ENCODE peak calls at places on chromosome 7, in ten cellular contexts. Y is effector memory CD4-positive, alpha-beta T cell; A is anterior cingulate cortex; E is NCI-H446 treated with DMSO at 0.1 percent for 48 hours; I is hepatocyte; H is progenitor cell of endocrine pancreas; X is neural progenitor cell; Z is fibroblast of the aortic adventitia; T is activated T-cell treated with anti-CD3 and anti-CD28 coated beads for 48 hours; N is cardiac fibroblast. Q is an unnamed sample.

GRCh38 chr7:144670251-144670650 is 165.6 kb downstream of the TPK1 start:
- DNase-seq in H (no peak), N (peak; percentile 48), I (peak; percentile 42), A (no peak), E (no peak), Z (peak; percentile 40), X (no peak), T (no peak), Y (no peak), Q (peak; percentile 70)

GRCh38 chr7:140672382-140673062 is at the start of gene ADCK2:
- DNase-seq in H (no peak), Y (peak; percentile 37), N (no peak), E (peak; percentile 7), A (peak; percentile 69), Z (no peak), T (peak; percentile 57), I (peak; percentile 77), X (peak; percentile 67), Q (peak; percentile 84)

GRCh38 chr7:87831127-87831526 is 45.0 kb downstream of the SLC25A40 start:
- DNase-seq in H (no peak), I (no peak), X (no peak), Y (no peak), T (no peak), N (no peak), E (no peak), Z (no peak), A (no peak), Q (no peak)

GRCh38 chr7:108586274-108586710 is 16.6 kb downstream of the DNAJB9 start:
- DNase-seq in T (no peak), I (no peak), Y (no peak), N (no peak), H (no peak), X (no peak), E (no peak), Z (no peak), A (no peak), Q (no peak)

GRCh38 chr7:159108491-159108890 is 36.2 kb downstream of the VIPR2 start:
- DNase-seq in E (no peak), A (no peak), X (no peak), N (no peak), Z (no peak), T (no peak), I (no peak), Y (no peak), H (no peak), Q (no peak)

GRCh38 chr7:87580636-87581035 is 20.0 kb downstream of the ABCB1 start:
- DNase-seq in I (no peak), E (no peak), Z (no peak), H (no peak), X (peak; percentile 20), Y (no peak), N (no peak), A (no peak), T (no peak), Q (no peak)

GRCh38 chr7:30845426-30846135 is 66.1 kb upstream of the AQP1 start:
- DNase-seq in T (no peak), Y (no peak), E (peak; percentile 44), X (no peak), A (peak; percentile 23), H (no peak), N (peak; percentile 30), Z (peak; percentile 63), I (peak; percentile 46), Q (no peak)

GRCh38 chr7:101614098-101614938 is 14.8 kb downstream of the MYL10 start:
- DNase-seq in Z (peak; percentile 10), I (no peak), X (no peak), T (no peak), A (no peak), H (no peak), Y (no peak), E (no peak), N (peak; percentile 24), Q (no peak)

GRCh38 chr7:151247611-151248176 is 800 bp downstream of the SMARCD3 start:
- DNase-seq in T (no peak), I (no peak), X (peak; percentile 46), Z (no peak), H (no peak), N (no peak), Y (no peak), A (no peak), E (no peak), Q (peak; percentile 80)

GRCh38 chr7:101172854-101173751 is 7.0 kb downstream of the NAT16 start:
- DNase-seq in X (no peak), I (peak; percentile 46), N (peak; percentile 78), Y (no peak), Z (peak; percentile 58), E (no peak), H (no peak), T (no peak), A (no peak), Q (peak; percentile 93)

GRCh38 chr7:94355389-94355788 is 39.3 kb upstream of the COL1A2 start:
- DNase-seq in N (no peak), Y (no peak), H (no peak), A (no peak), T (no peak), I (peak; percentile 10), E (no peak), X (no peak), Z (peak; percentile 65), Q (no peak)

GRCh38 chr7:124379296-124379695 is 346.4 kb upstream of the TMEM229A start:
- DNase-seq in N (no peak), Z (no peak), T (no peak), I (no peak), E (no peak), H (no peak), X (no peak), Y (no peak), A (no peak), Q (no peak)

GRCh38 chr7:29091121-29091601 is 55.2 kb downstream of the CPVL start:
- DNase-seq in X (peak; percentile 15), Z (no peak), E (no peak), A (no peak), I (peak; percentile 61), H (no peak), T (no peak), N (no peak), Y (no peak), Q (no peak)

GRCh38 chr7:105719395-105719794 is 138.1 kb upstream of the EFCAB10 start:
- DNase-seq in H (no peak), Z (no peak), N (no peak), I (no peak), T (no peak), A (no peak), E (no peak), Y (no peak), X (peak; percentile 6), Q (no peak)

GRCh38 chr7:108247646-108248045 is 117.5 kb upstream of the LAMB4 start:
- DNase-seq in T (no peak), Y (no peak), A (no peak), E (no peak), H (no peak), X (no peak), Z (peak; percentile 56), I (no peak), N (peak; percentile 79), Q (peak; percentile 19)

GRCh38 chr7:117963278-117964184 is 90.3 kb upstream of the CTTNBP2 start:
- DNase-seq in A (no peak), Z (no peak), N (no peak), T (no peak), Y (no peak), E (no peak), I (no peak), X (no peak), H (no peak), Q (no peak)

GRCh38 chr7:114522081-114522480 is 107.5 kb downstream of the FOXP2 start:
- DNase-seq in T (no peak), A (no peak), N (no peak), E (no peak), Z (no peak), H (no peak), X (no peak), Y (no peak), I (no peak), Q (no peak)

GRCh38 chr7:17408245-17408903 is 109.9 kb downstream of the AHR start:
- DNase-seq in X (no peak), Z (peak; percentile 89), N (peak; percentile 97), H (no peak), T (no peak), Y (no peak), E (no peak), A (no peak), I (peak; percentile 78), Q (peak; percentile 38)

GRCh38 chr7:6228865-6229264 is 43.6 kb downstream of the CYTH3 start:
- DNase-seq in X (no peak), T (no peak), N (peak; percentile 76), A (no peak), E (no peak), Y (no peak), Z (peak; percentile 70), I (peak; percentile 45), H (no peak), Q (no peak)

GRCh38 chr7:94595717-94596116 is 60.2 kb downstream of the SGCE start:
- DNase-seq in I (no peak), Y (no peak), Z (no peak), H (no peak), T (no peak), A (no peak), N (no peak), X (no peak), E (no peak), Q (no peak)

GRCh38 chr7:48130658-48131108 is 40.6 kb upstream of the ABCA13 start:
- DNase-seq in X (no peak), T (no peak), H (no peak), A (no peak), E (no peak), Y (no peak), I (no peak), Z (no peak), N (peak; percentile 20), Q (no peak)

GRCh38 chr7:71984348-71984747 is 427.8 kb downstream of the CALN1 start:
- DNase-seq in Y (no peak), I (no peak), T (no peak), N (no peak), A (no peak), H (no peak), Z (no peak), E (no peak), X (no peak), Q (no peak)

GRCh38 chr7:20172736-20173334 is 44.3 kb downstream of the MACC1 start:
- DNase-seq in E (peak; percentile 41), A (peak; percentile 1), Y (no peak), X (peak; percentile 81), N (peak; percentile 67), H (peak; percentile 43), Z (peak; percentile 69), T (peak; percentile 3), I (peak; percentile 76), Q (peak; percentile 79)

GRCh38 chr7:137727413-137727812 is 119.4 kb downstream of the DGKI start:
- DNase-seq in H (no peak), A (no peak), Z (no peak), X (no peak), Y (no peak), T (no peak), I (no peak), E (no peak), N (no peak), Q (no peak)

GRCh38 chr7:151379193-151379520 is 30.7 kb downstream of the WDR86 start:
- DNase-seq in N (no peak), T (no peak), I (no peak), Y (no peak), E (no peak), Z (no peak), H (no peak), A (no peak), X (no peak), Q (no peak)

Q was measured in DMS53.